ENCODE peak calls at places on chromosomes 13 and 19, in ten cellular contexts. H, U, L, B, S, J, Z, V, C and F are unnamed samples.

GRCh38 chr19:39796000-39796498 is 17.4 kb downstream of the LEUTX start:
- DNase-seq in H (no peak), U (no peak), L (no peak), B (no peak), S (peak; percentile 61), J (no peak), Z (no peak), V (no peak), C (no peak), F (no peak)

GRCh38 chr13:64083396-64083795 is 2667.7 kb upstream of the PCDH20 start:
- DNase-seq in H (no peak), U (peak; percentile 29), L (no peak), B (no peak), S (no peak), J (no peak), Z (no peak), V (no peak), C (no peak), F (no peak)

GRCh38 chr19:535017-535835 is 3.7 kb downstream of the CDC34 start:
- DNase-seq in H (no peak), U (no peak), L (no peak), B (no peak), S (no peak), J (no peak), Z (no peak), V (no peak), C (no peak), F (no peak)

GRCh38 chr13:44719857-44720671 is 143.9 kb upstream of the TSC22D1 start:
- DNase-seq in H (no peak), U (peak; percentile 76), L (peak; percentile 22), B (no peak), S (no peak), J (no peak), Z (peak; percentile 30), V (no peak), C (peak; percentile 99), F (no peak)

GRCh38 chr19:50551713-50552187 is 16.5 kb downstream of the LRRC4B start:
- DNase-seq in H (no peak), U (no peak), L (no peak), B (peak; percentile 81), S (peak; percentile 58), J (no peak), Z (no peak), V (no peak), C (no peak), F (no peak)

GRCh38 chr19:53192771-53193533 is at the start of gene ZNF665:
- DNase-seq in H (peak; percentile 96), U (peak; percentile 83), L (no peak), B (peak; percentile 90), S (peak; percentile 95), J (peak; percentile 86), Z (peak; percentile 44), V (peak; percentile 83), C (peak; percentile 84), F (no peak)

GRCh38 chr19:46984077-46985010 is 35.3 kb upstream of the NPAS1 start:
- DNase-seq in H (peak; percentile 99), U (peak; percentile 59), L (peak; percentile 81), B (no peak), S (no peak), J (peak; percentile 10), Z (no peak), V (no peak), C (peak; percentile 75), F (peak; percentile 90)

GRCh38 chr13:98105929-98106336 is 37.0 kb upstream of the FARP1 start:
- DNase-seq in H (peak; percentile 62), U (no peak), L (no peak), B (no peak), S (no peak), J (no peak), Z (no peak), V (no peak), C (peak; percentile 66), F (peak; percentile 90)

GRCh38 chr13:44117351-44117750 is 237.6 kb downstream of the LACC1 start:
- DNase-seq in H (peak; percentile 12), U (no peak), L (no peak), B (no peak), S (no peak), J (no peak), Z (no peak), V (peak; percentile 10), C (peak; percentile 50), F (no peak)

GRCh38 chr13:79722885-79723445 is 242.0 kb downstream of the NDFIP2 start:
- DNase-seq in H (no peak), U (no peak), L (no peak), B (no peak), S (no peak), J (no peak), Z (no peak), V (no peak), C (peak; percentile 44), F (no peak)

GRCh38 chr13:67278230-67278629 is 48.1 kb upstream of the PCDH9 start:
- DNase-seq in H (peak; percentile 64), U (peak; percentile 47), L (no peak), B (no peak), S (no peak), J (no peak), Z (peak; percentile 43), V (no peak), C (peak; percentile 98), F (no peak)

GRCh38 chr19:3175761-3176714 is 2.5 kb upstream of the S1PR4 start:
- DNase-seq in H (peak; percentile 83), U (no peak), L (peak; percentile 87), B (no peak), S (no peak), J (peak; percentile 25), Z (no peak), V (no peak), C (peak; percentile 69), F (no peak)

GRCh38 chr19:5623397-5624153 is 692 bp downstream of the SAFB start:
- DNase-seq in H (peak; percentile 66), U (no peak), L (no peak), B (peak; percentile 25), S (peak; percentile 47), J (no peak), Z (no peak), V (no peak), C (no peak), F (no peak)

GRCh38 chr19:55467236-55468053 is 2.9 kb upstream of the C19orf85 start:
- DNase-seq in H (peak; percentile 43), U (peak; percentile 45), L (peak; percentile 48), B (peak; percentile 18), S (peak; percentile 90), J (peak; percentile 9), Z (no peak), V (peak; percentile 81), C (peak; percentile 41), F (peak; percentile 69)

GRCh38 chr19:6056282-6056741 is 54.0 kb downstream of the RFX2 start:
- DNase-seq in H (no peak), U (no peak), L (peak; percentile 32), B (no peak), S (no peak), J (no peak), Z (no peak), V (no peak), C (no peak), F (peak; percentile 56)

GRCh38 chr19:18392417-18392816 is 5.0 kb downstream of the LRRC25 start:
- DNase-seq in H (no peak), U (no peak), L (no peak), B (no peak), S (no peak), J (no peak), Z (no peak), V (no peak), C (peak; percentile 70), F (no peak)

GRCh38 chr13:48497669-48498068 is 35.2 kb downstream of the RCBTB2 start:
- DNase-seq in H (no peak), U (no peak), L (no peak), B (no peak), S (no peak), J (no peak), Z (no peak), V (no peak), C (no peak), F (no peak)

GRCh38 chr13:78035500-78035899 is 116.9 kb upstream of the EDNRB start:
- DNase-seq in H (no peak), U (no peak), L (no peak), B (no peak), S (no peak), J (no peak), Z (no peak), V (no peak), C (no peak), F (no peak)

GRCh38 chr13:111115051-111115840 is at the start of gene ARHGEF7:
- DNase-seq in H (peak; percentile 74), U (no peak), L (no peak), B (no peak), S (peak; percentile 67), J (peak; percentile 63), Z (no peak), V (peak; percentile 35), C (peak; percentile 7), F (no peak)

GRCh38 chr19:34277244-34277643 is 22.9 kb downstream of the GARRE1 start:
- DNase-seq in H (no peak), U (no peak), L (no peak), B (no peak), S (no peak), J (no peak), Z (no peak), V (no peak), C (no peak), F (no peak)

GRCh38 chr19:7292950-7293794 is 1.0 kb downstream of the INSR start:
- DNase-seq in H (no peak), U (no peak), L (no peak), B (no peak), S (peak; percentile 70), J (peak; percentile 8), Z (no peak), V (no peak), C (no peak), F (peak; percentile 21)

GRCh38 chr19:38669532-38669931 is 22.1 kb downstream of the ACTN4 start:
- DNase-seq in H (no peak), U (no peak), L (no peak), B (no peak), S (no peak), J (no peak), Z (no peak), V (no peak), C (no peak), F (no peak)

GRCh38 chr13:51585234-51585672 is 991 bp downstream of the WDFY2 start:
- DNase-seq in H (peak; percentile 34), U (no peak), L (no peak), B (peak; percentile 18), S (no peak), J (no peak), Z (no peak), V (no peak), C (peak; percentile 26), F (no peak)

GRCh38 chr19:13885826-13886365 is 9.0 kb downstream of the NANOS3 start:
- DNase-seq in H (no peak), U (no peak), L (no peak), B (no peak), S (no peak), J (no peak), Z (no peak), V (no peak), C (no peak), F (no peak)

GRCh38 chr19:33250500-33250899 is 24.9 kb upstream of the SLC7A10 start:
- DNase-seq in H (no peak), U (no peak), L (no peak), B (no peak), S (no peak), J (no peak), Z (no peak), V (no peak), C (no peak), F (no peak)

GRCh38 chr13:102873653-102874052 is 27.8 kb downstream of the ERCC5 start:
- DNase-seq in H (no peak), U (no peak), L (no peak), B (no peak), S (no peak), J (no peak), Z (no peak), V (no peak), C (peak; percentile 36), F (no peak)

GRCh38 chr13:99796175-99796819 is 175.3 kb downstream of the ZIC5 start:
- DNase-seq in H (no peak), U (no peak), L (peak; percentile 17), B (no peak), S (peak; percentile 92), J (no peak), Z (peak; percentile 2), V (no peak), C (peak; percentile 25), F (peak; percentile 29)